ENCODE peak calls at places on chromosomes 7 and 10, in seven cellular contexts. S is KG1; C is GM03348; D is GM12878; L is natural killer cell; P is activated T-helper 9 cell treated with anti-CD3 and anti-CD28 coated beads, Interleukin-2, amount 50 U/mL, for 16 hours; E is choroid plexus epithelial cell. N is an unnamed sample.

GRCh38 chr10:91614254-91614624 is 18.6 kb downstream of the PPP1R3C start:
- DNase-seq in S (no peak), C (no peak), D (no peak), L (no peak), P (no peak), E (peak), N (no peak)

GRCh38 chr7:155983176-155983815 is 171.0 kb upstream of the SHH start:
- DNase-seq in S (no peak), C (no peak), D (no peak), L (no peak), P (no peak), E (no peak), N (no peak)

GRCh38 chr10:33660329-33660728 is 325.9 kb upstream of the NRP1 start:
- DNase-seq in S (no peak), C (no peak), D (no peak), L (no peak), P (no peak), E (no peak), N (no peak)

GRCh38 chr10:128137877-128138276 is 11.7 kb upstream of the MKI67 start:
- DNase-seq in S (no peak), C (peak), D (no peak), L (no peak), P (no peak), E (peak), N (no peak)

GRCh38 chr7:31263363-31263762 is 77.2 kb downstream of the NEUROD6 start:
- DNase-seq in S (no peak), C (no peak), D (no peak), L (no peak), P (no peak), E (no peak), N (no peak)

GRCh38 chr7:130732980-130733865 is 784 bp downstream of the KLF14 start:
- DNase-seq in S (no peak), C (peak), D (no peak), L (no peak), P (no peak), E (peak), N (no peak)

GRCh38 chr7:111531993-111532392 is 30.3 kb downstream of the IMMP2L start:
- DNase-seq in S (no peak), C (no peak), D (no peak), L (no peak), P (no peak), E (peak), N (no peak)

GRCh38 chr10:113168560-113168959 is 218.5 kb downstream of the TCF7L2 start:
- DNase-seq in S (no peak), C (no peak), D (no peak), L (no peak), P (no peak), E (peak), N (no peak)

GRCh38 chr10:113056468-113057021 is 106.5 kb downstream of the TCF7L2 start:
- DNase-seq in S (no peak), C (peak), D (no peak), L (no peak), P (no peak), E (peak), N (no peak)

GRCh38 chr10:78688221-78688944 is 380.4 kb upstream of the ZMIZ1 start:
- DNase-seq in S (no peak), C (no peak), D (no peak), L (no peak), P (no peak), E (no peak), N (no peak)

GRCh38 chr7:2645274-2645868 is 13.6 kb downstream of the TTYH3 start:
- DNase-seq in S (peak), C (no peak), D (no peak), L (peak), P (no peak), E (peak), N (peak)

GRCh38 chr10:6337382-6337781 is 134.7 kb downstream of the PFKFB3 start:
- DNase-seq in S (no peak), C (no peak), D (no peak), L (no peak), P (no peak), E (peak), N (no peak)

GRCh38 chr10:86372119-86372784 is 5.7 kb upstream of the GRID1 start:
- DNase-seq in S (no peak), C (no peak), D (no peak), L (no peak), P (no peak), E (no peak), N (no peak)

GRCh38 chr7:4073052-4073451 is 609.0 kb upstream of the FOXK1 start:
- DNase-seq in S (no peak), C (no peak), D (no peak), L (no peak), P (no peak), E (no peak), N (no peak)

GRCh38 chr7:26861050-26861449 is 3.3 kb downstream of the SKAP2 start:
- DNase-seq in S (no peak), C (no peak), D (no peak), L (no peak), P (no peak), E (no peak), N (no peak)

GRCh38 chr7:157715071-157715937 is 378.5 kb downstream of the DNAJB6 start:
- DNase-seq in S (no peak), C (no peak), D (no peak), L (no peak), P (no peak), E (no peak), N (no peak)

GRCh38 chr10:124996127-124996853 is 54.4 kb downstream of the ZRANB1 start:
- DNase-seq in S (no peak), C (peak), D (no peak), L (peak), P (no peak), E (no peak), N (no peak)

GRCh38 chr7:125059861-125060456 is 130.3 kb upstream of the POT1 start:
- DNase-seq in S (no peak), C (peak), D (no peak), L (no peak), P (no peak), E (peak), N (no peak)

GRCh38 chr10:104643023-104643663 is 2.1 kb downstream of the SORCS3 start:
- DNase-seq in S (no peak), C (no peak), D (no peak), L (no peak), P (no peak), E (no peak), N (no peak)

GRCh38 chr7:151008511-151009323 is 15.6 kb downstream of the ATG9B start:
- DNase-seq in S (no peak), C (peak), D (peak), L (peak), P (peak), E (peak), N (no peak)

GRCh38 chr10:52525761-52526160 is 211.7 kb downstream of the DKK1 start:
- DNase-seq in S (no peak), C (peak), D (no peak), L (no peak), P (no peak), E (peak), N (no peak)

GRCh38 chr7:57399972-57400371 is 50.0 kb upstream of the ZNF716 start:
- DNase-seq in S (no peak), C (no peak), D (no peak), L (no peak), P (no peak), E (no peak), N (no peak)

GRCh38 chr7:129688503-129689222 is 77.1 kb downstream of the NRF1 start:
- DNase-seq in S (no peak), C (no peak), D (no peak), L (no peak), P (no peak), E (peak), N (no peak)

GRCh38 chr10:80861882-80862281 is 324.2 kb downstream of the SH2D4B start:
- DNase-seq in S (no peak), C (no peak), D (no peak), L (no peak), P (no peak), E (no peak), N (no peak)

GRCh38 chr10:102220612-102221011 is 5.5 kb upstream of the ELOVL3 start:
- DNase-seq in S (no peak), C (no peak), D (no peak), L (no peak), P (no peak), E (no peak), N (no peak)

GRCh38 chr7:12719141-12719919 is 31.9 kb downstream of the ARL4A start:
- DNase-seq in S (no peak), C (peak), D (no peak), L (no peak), P (no peak), E (peak), N (no peak)

GRCh38 chr10:54284526-54285193 is 516.4 kb downstream of the PCDH15 start:
- DNase-seq in S (no peak), C (no peak), D (no peak), L (no peak), P (no peak), E (no peak), N (no peak)

GRCh38 chr10:108911814-108912541 is 1011.3 kb downstream of the XPNPEP1 start:
- DNase-seq in S (no peak), C (peak), D (no peak), L (no peak), P (no peak), E (peak), N (no peak)

GRCh38 chr7:68917041-68917651 is 681.1 kb upstream of the AUTS2 start:
- DNase-seq in S (no peak), C (no peak), D (no peak), L (no peak), P (no peak), E (no peak), N (no peak)

GRCh38 chr10:75410135-75410787 is 8.7 kb upstream of the ZNF503 start:
- DNase-seq in S (no peak), C (no peak), D (no peak), L (no peak), P (no peak), E (no peak), N (no peak)